ENCODE peak calls at places on chromosomes 6 and 20, in four cellular contexts. P is ovary, K is left lung, E is progenitor cell of endocrine pancreas. B is an unnamed sample.

GRCh38 chr20:50256577-50256976 is 65.9 kb downstream of the CEBPB start:
- DNase-seq in P (no peak), K (no peak), E (no peak), B (no peak)

GRCh38 chr6:52681416-52681815 is 10.5 kb downstream of the TMEM14A start:
- DNase-seq in P (no peak), K (no peak), E (no peak), B (no peak)

GRCh38 chr6:3911614-3912336 is 62.6 kb downstream of the FAM50B start:
- DNase-seq in P (peak), K (no peak), E (no peak), B (no peak)

GRCh38 chr6:6834356-6835342 is 246.1 kb downstream of the LY86 start:
- DNase-seq in P (no peak), K (peak), E (no peak), B (no peak)

GRCh38 chr6:117329926-117330325 is 64.6 kb downstream of the VGLL2 start:
- DNase-seq in P (no peak), K (no peak), E (no peak), B (no peak)

GRCh38 chr20:54345817-54346216 is 129.6 kb upstream of the DOK5 start:
- DNase-seq in P (no peak), K (no peak), E (no peak), B (no peak)

GRCh38 chr6:109075934-109076333 is 18.7 kb downstream of the SESN1 start:
- DNase-seq in P (no peak), K (no peak), E (no peak), B (no peak)

GRCh38 chr6:22250486-22250885 is 46.4 kb downstream of the PRL start:
- DNase-seq in P (no peak), K (no peak), E (no peak), B (no peak)

GRCh38 chr6:133052465-133052864 is 188.7 kb upstream of the EYA4 start:
- DNase-seq in P (no peak), K (no peak), E (no peak), B (no peak)

GRCh38 chr20:63092660-63093215 is 86.0 kb upstream of the BHLHE23 start:
- DNase-seq in P (no peak), K (no peak), E (no peak), B (no peak)

GRCh38 chr6:145245119-145245518 is 490.2 kb downstream of the EPM2A start:
- DNase-seq in P (no peak), K (no peak), E (no peak), B (no peak)

GRCh38 chr6:136523196-136523595 is 27.0 kb downstream of the MAP7 start:
- DNase-seq in P (no peak), K (no peak), E (no peak), B (no peak)

GRCh38 chr6:2863901-2864300 is 22.2 kb upstream of the SERPINB1 start:
- DNase-seq in P (no peak), K (no peak), E (no peak), B (no peak)

GRCh38 chr6:7106752-7107577 is 796 bp upstream of the RREB1 start:
- DNase-seq in P (peak), K (peak), E (peak), B (peak)

GRCh38 chr6:154954352-154954751 is 40.8 kb upstream of the TIAM2 start:
- DNase-seq in P (no peak), K (no peak), E (no peak), B (no peak)

GRCh38 chr6:38349795-38350194 is 289.9 kb downstream of the BTBD9 start:
- DNase-seq in P (no peak), K (no peak), E (no peak), B (no peak)

GRCh38 chr6:11514672-11515071 is 22.9 kb upstream of the TMEM170B start:
- DNase-seq in P (no peak), K (no peak), E (no peak), B (no peak)

GRCh38 chr20:62656919-62657635 is 14.8 kb downstream of the SLCO4A1 start:
- DNase-seq in P (no peak), K (no peak), E (no peak), B (no peak)

GRCh38 chr20:41894255-41894963 is 276.2 kb upstream of the CHD6 start:
- DNase-seq in P (no peak), K (no peak), E (no peak), B (no peak)

GRCh38 chr6:121394151-121394550 is 41.3 kb upstream of the GJA1 start:
- DNase-seq in P (no peak), K (no peak), E (no peak), B (no peak)

GRCh38 chr6:169177516-169178196 is 76.0 kb downstream of the THBS2 start:
- DNase-seq in P (no peak), K (no peak), E (no peak), B (no peak)

GRCh38 chr6:23420659-23421350 is 705.2 kb upstream of the NRSN1 start:
- DNase-seq in P (no peak), K (no peak), E (no peak), B (no peak)

GRCh38 chr6:6348251-6348650 is 27.8 kb upstream of the F13A1 start:
- DNase-seq in P (no peak), K (no peak), E (no peak), B (no peak)

GRCh38 chr6:144921206-144921975 is 636.3 kb downstream of the UTRN start:
- DNase-seq in P (no peak), K (no peak), E (no peak), B (no peak)

GRCh38 chr6:160127270-160128124 is 5.9 kb downstream of the SLC22A1 start:
- DNase-seq in P (no peak), K (no peak), E (no peak), B (no peak)

GRCh38 chr6:105545206-105545920 is 142.5 kb upstream of the PREP start:
- DNase-seq in P (no peak), K (no peak), E (no peak), B (no peak)

GRCh38 chr6:99282479-99283062 is 66.9 kb downstream of the FAXC start:
- DNase-seq in P (no peak), K (no peak), E (no peak), B (no peak)
- TF ChIP-seq CTCF in P (no peak), K (peak), E (peak), B (no peak)

GRCh38 chr6:170578909-170579308 is 5.5 kb downstream of the PDCD2 start:
- DNase-seq in P (no peak), K (no peak), E (no peak), B (no peak)

GRCh38 chr6:170584954-170585498 is 589 bp upstream of the PDCD2 start:
- DNase-seq in P (no peak), K (no peak), E (no peak), B (no peak)

GRCh38 chr6:170584181-170584953 is at the start of gene PDCD2:
- DNase-seq in P (peak), K (peak), E (peak), B (peak)

GRCh38 chr6:170583736-170584180 is 679 bp downstream of the PDCD2 start:
- DNase-seq in P (no peak), K (no peak), E (no peak), B (no peak)
- TF ChIP-seq CTCF in P (no peak), K (no peak), E (peak), B (no peak)

GRCh38 chr20:23350855-23351838 is 556 bp downstream of the NXT1 start:
- DNase-seq in P (peak), K (peak), E (no peak), B (no peak)
- TF ChIP-seq CTCF in P (no peak), K (no peak), E (no peak), B (no peak)

DNA sequence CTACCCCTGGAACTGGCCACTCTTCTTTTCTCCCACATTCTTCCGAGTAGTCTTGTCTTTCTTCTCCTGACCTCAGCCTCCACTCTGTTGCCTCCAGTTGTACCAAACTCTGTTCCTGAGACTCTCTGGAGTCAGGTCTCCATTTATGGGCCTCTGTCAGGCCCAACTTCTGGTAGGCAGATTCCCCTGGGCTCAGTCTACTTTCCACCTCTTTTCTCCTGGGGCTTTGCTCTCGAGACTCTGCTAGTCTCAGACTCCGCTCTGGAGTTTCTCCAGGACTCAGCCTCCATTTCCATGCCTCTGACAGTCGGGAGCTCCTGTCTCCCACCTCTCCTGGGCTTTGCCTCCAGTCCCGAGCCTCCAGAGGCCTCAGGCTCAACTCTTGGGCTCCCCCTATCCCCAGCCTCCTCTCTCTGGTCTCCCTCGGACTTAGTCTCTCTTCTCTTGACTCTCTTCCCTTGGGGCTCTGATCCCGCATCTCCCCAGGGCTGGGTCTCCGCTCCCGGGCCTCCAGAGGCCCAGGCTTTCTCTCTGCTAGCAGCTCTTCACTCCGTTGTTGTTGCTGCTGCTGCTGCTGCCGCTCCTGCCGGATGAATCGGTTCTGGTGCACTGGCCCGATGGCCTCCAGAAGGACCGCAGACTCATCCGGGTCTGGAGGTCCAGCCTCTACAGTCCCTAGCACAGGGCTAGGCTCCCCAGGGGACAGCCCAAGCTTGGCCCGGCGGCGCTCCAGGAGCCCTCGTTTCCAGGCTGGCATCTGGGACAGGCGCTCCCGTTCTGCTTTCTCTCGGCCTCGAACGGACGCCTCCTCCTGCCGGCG is 1.1 kb downstream of the PPP1R18 start:
- DNase-seq in P (no peak), K (no peak), E (no peak), B (no peak)
- TF ChIP-seq CTCF in P (no peak), K (no peak), E (no peak), B (no peak)

DNA sequence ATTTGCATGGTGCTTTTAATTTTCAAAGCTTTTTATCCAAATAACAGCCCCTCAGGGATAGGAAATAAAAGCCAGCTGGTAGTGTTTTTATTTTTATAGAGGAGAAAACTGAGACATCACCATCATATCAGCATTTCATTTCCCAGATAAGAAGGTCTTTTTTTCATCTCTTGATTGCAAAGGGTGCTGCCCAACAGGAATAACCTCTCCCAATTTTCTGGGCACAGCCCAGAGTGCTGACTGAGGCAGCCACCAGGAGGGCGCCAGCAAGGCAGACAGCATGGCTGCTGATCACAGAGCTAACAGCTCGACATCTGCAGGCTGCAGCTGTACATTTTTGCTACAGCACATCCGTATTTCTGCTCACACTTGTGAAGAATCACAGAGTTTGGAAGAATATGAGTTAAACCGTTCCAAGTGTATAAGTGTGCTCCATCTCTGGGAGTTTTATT is 85.7 kb upstream of the C20orf144 start:
- DNase-seq in P (no peak), K (no peak), E (no peak), B (no peak)
- TF ChIP-seq CTCF in P (no peak), K (no peak), E (no peak), B (no peak)

GRCh38 chr6:18343741-18344140 is 43.4 kb upstream of the RNF144B start:
- DNase-seq in P (no peak), K (no peak), E (no peak), B (no peak)
- TF ChIP-seq CTCF in P (no peak), K (no peak), E (no peak), B (no peak)

DNA sequence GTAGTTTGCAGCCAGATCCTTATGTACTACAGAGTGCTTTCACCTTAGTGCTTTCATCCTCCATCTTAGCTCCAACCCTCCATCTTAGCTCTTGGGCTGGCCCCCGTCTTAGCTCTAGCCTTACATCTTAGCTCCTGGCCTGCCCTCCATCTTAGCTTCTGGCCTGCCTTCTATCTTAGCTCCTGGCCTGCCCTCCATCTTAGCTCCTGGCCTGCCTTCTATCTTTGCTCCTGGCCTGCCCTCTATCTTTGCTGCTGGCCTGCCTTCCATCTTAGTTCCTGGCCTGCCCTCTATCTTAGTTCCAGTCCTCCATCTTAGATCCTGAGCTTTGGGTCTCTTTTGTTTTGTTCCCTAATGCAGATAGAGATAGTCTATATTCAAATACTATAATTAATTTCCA is 22.0 kb downstream of the GNAS start:
- DNase-seq in P (no peak), K (no peak), E (no peak), B (no peak)
- TF ChIP-seq CTCF in P (no peak), K (no peak), E (no peak), B (no peak)

GRCh38 chr6:113732384-113732966 is 124.7 kb upstream of the MARCKS start:
- DNase-seq in P (peak), K (no peak), E (no peak), B (no peak)
- TF ChIP-seq CTCF in P (no peak), K (no peak), E (peak), B (no peak)

GRCh38 chr20:46816097-46816496 is 78.5 kb upstream of the EYA2 start:
- DNase-seq in P (no peak), K (no peak), E (no peak), B (no peak)

GRCh38 chr20:46816916-46817638 is 77.6 kb upstream of the EYA2 start:
- DNase-seq in P (no peak), K (no peak), E (no peak), B (no peak)

GRCh38 chr20:46823753-46824152 is 70.9 kb upstream of the EYA2 start:
- DNase-seq in P (no peak), K (no peak), E (no peak), B (no peak)

GRCh38 chr20:46823271-46823747 is 71.3 kb upstream of the EYA2 start:
- DNase-seq in P (no peak), K (no peak), E (no peak), B (no peak)

GRCh38 chr20:46820682-46821081 is 74.0 kb upstream of the EYA2 start:
- DNase-seq in P (no peak), K (no peak), E (no peak), B (no peak)
- TF ChIP-seq CTCF in P (no peak), K (no peak), E (no peak), B (no peak)